ENCODE peak calls at places on chromosomes 12 and 14, in six cellular contexts. N, O, D, X, I and F are unnamed samples.

GRCh38 chr12:96239711-96240234 is 45.6 kb downstream of the ELK3 start:
- DNase-seq in N (no peak), O (no peak), D (no peak), X (peak; percentile 70), I (no peak), F (no peak)

GRCh38 chr12:55720071-55720564 is at the start of gene RDH5:
- DNase-seq in N (peak; percentile 96), O (no peak), D (peak; percentile 92), X (peak; percentile 60), I (no peak), F (peak; percentile 83)

GRCh38 chr12:127556487-127556886 is 710.5 kb upstream of the TMEM132C start:
- DNase-seq in N (no peak), O (no peak), D (no peak), X (no peak), I (no peak), F (no peak)

GRCh38 chr12:129152291-129153075 is 299.2 kb downstream of the GLT1D1 start:
- DNase-seq in N (no peak), O (no peak), D (no peak), X (no peak), I (no peak), F (no peak)

GRCh38 chr14:64444984-64445845 is 20.1 kb upstream of the AKAP5 start:
- DNase-seq in N (peak; percentile 90), O (no peak), D (peak; percentile 83), X (no peak), I (peak; percentile 38), F (peak; percentile 85)

GRCh38 chr14:60350366-60350720 is 101.3 kb downstream of the PPM1A start:
- DNase-seq in N (no peak), O (no peak), D (no peak), X (no peak), I (no peak), F (peak; percentile 5)

GRCh38 chr14:58607571-58608317 is 30.0 kb upstream of the DACT1 start:
- DNase-seq in N (peak; percentile 83), O (no peak), D (peak; percentile 74), X (no peak), I (no peak), F (peak; percentile 80)

GRCh38 chr14:90088160-90088559 is 26.4 kb downstream of the KCNK13 start:
- DNase-seq in N (peak; percentile 2), O (no peak), D (no peak), X (no peak), I (no peak), F (no peak)

GRCh38 chr12:20309504-20310148 is 58.7 kb upstream of the PDE3A start:
- DNase-seq in N (no peak), O (no peak), D (no peak), X (peak; percentile 56), I (no peak), F (peak; percentile 24)

GRCh38 chr12:9866786-9867379 is 2.3 kb downstream of the CLEC2B start:
- DNase-seq in N (no peak), O (no peak), D (no peak), X (no peak), I (no peak), F (no peak)

GRCh38 chr14:76805245-76805644 is 7.4 kb downstream of the ANGEL1 start:
- DNase-seq in N (no peak), O (no peak), D (no peak), X (no peak), I (no peak), F (no peak)

GRCh38 chr12:41014643-41015020 is 173.5 kb upstream of the PDZRN4 start:
- DNase-seq in N (peak; percentile 76), O (no peak), D (peak; percentile 71), X (no peak), I (no peak), F (no peak)

GRCh38 chr12:113862570-113863454 is 103.3 kb downstream of the RBM19 start:
- DNase-seq in N (peak; percentile 94), O (no peak), D (peak; percentile 93), X (no peak), I (no peak), F (peak; percentile 87)

GRCh38 chr14:50821471-50822464 is 9.2 kb downstream of the NIN start:
- DNase-seq in N (no peak), O (peak; percentile 79), D (no peak), X (peak; percentile 36), I (peak; percentile 79), F (no peak)

GRCh38 chr12:97713217-97713616 is 250.6 kb downstream of the RMST start:
- DNase-seq in N (no peak), O (no peak), D (no peak), X (no peak), I (no peak), F (no peak)

GRCh38 chr14:91310620-91311283 is 66.2 kb upstream of the GPR68 start:
- DNase-seq in N (no peak), O (peak; percentile 42), D (no peak), X (no peak), I (peak; percentile 71), F (no peak)

GRCh38 chr12:38490941-38491340 is 174.4 kb downstream of the ALG10B start:
- DNase-seq in N (no peak), O (no peak), D (no peak), X (no peak), I (no peak), F (no peak)

GRCh38 chr12:72133497-72134055 is 138.6 kb upstream of the TRHDE start:
- DNase-seq in N (no peak), O (no peak), D (no peak), X (no peak), I (no peak), F (no peak)

GRCh38 chr12:110107369-110108281 is 16.5 kb upstream of the IFT81 start:
- DNase-seq in N (peak; percentile 98), O (no peak), D (peak; percentile 98), X (peak; percentile 19), I (no peak), F (peak; percentile 95)

GRCh38 chr12:113197518-113198077 is 12.1 kb downstream of the RITA1 start:
- DNase-seq in N (no peak), O (no peak), D (no peak), X (no peak), I (no peak), F (no peak)

GRCh38 chr14:105455086-105455640 is 19.5 kb upstream of the CRIP2 start:
- DNase-seq in N (no peak), O (no peak), D (no peak), X (peak; percentile 9), I (no peak), F (no peak)

GRCh38 chr12:3490848-3491382 is at the start of gene PRMT8:
- DNase-seq in N (peak; percentile 1), O (no peak), D (no peak), X (no peak), I (no peak), F (peak; percentile 3)

GRCh38 chr14:31271648-31272047 is 64.1 kb upstream of the HECTD1 start:
- DNase-seq in N (no peak), O (no peak), D (no peak), X (no peak), I (no peak), F (no peak)
- H3K4me3 ChIP-seq in N (no peak overlapping the region), O (no peak overlapping the region), D (no peak overlapping the region), X (no peak overlapping the region), I (no peak overlapping the region), F (no peak overlapping the region)

GRCh38 chr12:49054096-49054495 is 6.5 kb downstream of the KMT2D start:
- DNase-seq in N (no peak), O (no peak), D (no peak), X (no peak), I (no peak), F (no peak)

GRCh38 chr12:49055978-49056754 is 4.4 kb downstream of the KMT2D start:
- DNase-seq in N (peak; percentile 68), O (peak; percentile 74), D (peak; percentile 59), X (no peak), I (peak; percentile 53), F (peak; percentile 89)

GRCh38 chr12:49055092-49055491 is 5.5 kb downstream of the KMT2D start:
- DNase-seq in N (no peak), O (no peak), D (no peak), X (no peak), I (no peak), F (no peak)

GRCh38 chr12:49052451-49053208 is 8.0 kb downstream of the KMT2D start:
- DNase-seq in N (no peak), O (peak; percentile 30), D (no peak), X (no peak), I (no peak), F (no peak)

GRCh38 chr12:49054524-49054923 is 6.1 kb downstream of the KMT2D start:
- DNase-seq in N (no peak), O (no peak), D (no peak), X (no peak), I (no peak), F (no peak)
- TF ChIP-seq CTCF in N (no peak), O (no peak), D (no peak), X (no peak), I (no peak), F (no peak)

GRCh38 chr12:123251403-123252076 is 18.3 kb downstream of the MTRFR start:
- DNase-seq in N (no peak), O (no peak), D (no peak), X (no peak), I (no peak), F (no peak)
- H3K4me3 ChIP-seq in N (no peak overlapping the region), O (no peak overlapping the region), D (no peak overlapping the region), X (no peak overlapping the region), I (no peak overlapping the region), F (no peak overlapping the region)

DNA sequence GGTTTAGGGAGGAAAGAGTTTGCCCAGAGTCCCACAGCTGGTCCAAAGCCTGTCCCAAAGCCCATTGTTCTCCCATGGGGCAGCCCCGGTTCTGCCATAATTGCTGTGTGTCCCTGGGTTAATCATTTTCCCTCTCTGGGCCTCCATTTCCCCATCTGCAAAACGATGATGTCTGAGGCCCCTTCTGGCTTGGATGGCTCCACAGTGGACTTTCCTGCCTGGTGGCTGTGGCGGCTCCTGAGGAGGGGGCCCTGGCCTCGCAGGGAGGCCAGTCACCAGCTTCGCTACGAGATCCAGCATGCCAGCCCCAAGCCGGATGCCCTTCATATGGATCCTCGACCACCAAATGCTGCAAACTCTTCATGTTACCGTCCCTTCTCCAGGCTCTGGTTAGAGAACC is 37.5 kb upstream of the PPP1R13B start:
- DNase-seq in N (no peak), O (no peak), D (no peak), X (no peak), I (no peak), F (no peak)
- TF ChIP-seq CTCF in N (no peak), O (no peak), D (no peak), X (no peak), I (no peak), F (no peak)

DNA sequence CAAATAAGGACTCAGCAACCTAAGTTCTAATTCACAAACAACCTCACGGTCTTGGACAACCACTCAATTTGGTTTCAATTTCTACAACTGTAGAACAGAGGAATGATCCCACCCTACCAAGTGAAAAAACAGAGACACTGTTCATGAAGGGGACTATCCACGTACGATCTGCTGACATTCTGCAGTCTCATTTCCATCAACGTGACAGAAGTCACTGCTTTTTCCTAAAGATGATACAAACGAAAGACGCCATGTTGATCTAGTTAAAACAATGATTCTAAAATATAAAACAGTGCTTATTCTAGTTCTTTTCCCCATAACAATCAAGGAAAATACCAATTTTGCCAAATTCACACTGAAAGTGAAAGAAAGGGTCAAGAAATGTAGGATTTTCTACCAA is 38.1 kb downstream of the CORO1C start:
- DNase-seq in N (no peak), O (no peak), D (no peak), X (no peak), I (no peak), F (no peak)
- H3K4me3 ChIP-seq in N (no peak overlapping the region), O (no peak overlapping the region), D (no peak overlapping the region), X (no peak overlapping the region), I (no peak overlapping the region), F (no peak overlapping the region)